ENCODE peak calls at places on chromosomes 12 and 14, in four cellular contexts. D, S, P and T are unnamed samples.

GRCh38 chr12:91813701-91814100 is 331.9 kb downstream of the BTG1 start:
- DNase-seq in D (no peak), P (no peak), S (no peak), T (no peak)

GRCh38 chr12:128968668-128969067 is 115.4 kb downstream of the GLT1D1 start:
- DNase-seq in P (peak), S (no peak), D (no peak), T (no peak)

GRCh38 chr12:125160556-125160955 is 95.3 kb downstream of the AACS start:
- DNase-seq in D (no peak), P (no peak), S (no peak), T (no peak)

GRCh38 chr14:30994681-30995620 is 30.5 kb upstream of the AP4S1 start:
- DNase-seq in D (no peak), P (no peak), S (no peak), T (no peak)

GRCh38 chr12:32161040-32161439 is 54.4 kb downstream of the BICD1 start:
- DNase-seq in P (no peak), S (no peak), D (no peak), T (no peak)

GRCh38 chr12:25377475-25378179 is 126.9 kb upstream of the KRAS start:
- DNase-seq in S (no peak), P (no peak), D (no peak), T (no peak)

GRCh38 chr12:57767317-57767716 is 439 bp upstream of the CYP27B1 start:
- DNase-seq in D (no peak), S (no peak), P (no peak), T (no peak)

GRCh38 chr12:93032748-93033147 is 103.7 kb upstream of the EEA1 start:
- DNase-seq in D (no peak), P (no peak), S (no peak), T (no peak)

GRCh38 chr14:64423987-64424386 is 35.8 kb downstream of the MTHFD1 start:
- DNase-seq in S (no peak), P (no peak), D (no peak), T (no peak)

GRCh38 chr12:124961055-124961454 is 27.9 kb downstream of the DHX37 start:
- DNase-seq in D (no peak), P (no peak), S (no peak), T (no peak)

GRCh38 chr12:6538420-6539275 is 4.3 kb downstream of the GAPDH start:
- DNase-seq in S (no peak), P (peak), D (no peak), T (peak)

GRCh38 chr12:108302471-108303311 is 36.4 kb downstream of the CMKLR1 start:
- DNase-seq in P (no peak), S (no peak), D (no peak), T (peak)

GRCh38 chr14:101123639-101124525 is 220.4 kb upstream of the RTL1 start:
- DNase-seq in S (no peak), D (no peak), P (peak), T (no peak)

GRCh38 chr14:57209561-57209960 is 59.1 kb downstream of the EXOC5 start:
- DNase-seq in S (no peak), P (no peak), D (no peak), T (no peak)

GRCh38 chr14:51527073-51527472 is 124.6 kb upstream of the FRMD6 start:
- DNase-seq in S (no peak), P (no peak), D (no peak), T (no peak)

GRCh38 chr14:98163285-98163741 is 1108.7 kb downstream of the BCL11B start:
- DNase-seq in D (no peak), S (no peak), P (no peak), T (no peak)

GRCh38 chr14:38150075-38150474 is 57.6 kb upstream of the SSTR1 start:
- DNase-seq in D (no peak), P (no peak), S (no peak), T (no peak)

GRCh38 chr12:53674977-53675700 is 744 bp downstream of the ATP5MC2 start:
- DNase-seq in P (no peak), S (no peak), D (no peak), T (no peak)

GRCh38 chr12:121849660-121850059 is 9.0 kb downstream of the HPD start:
- DNase-seq in P (no peak), S (no peak), D (no peak), T (no peak)

GRCh38 chr12:57816855-57817151 is 1.7 kb downstream of the AVIL start:
- DNase-seq in D (no peak), S (no peak), P (no peak), T (no peak)

GRCh38 chr14:32083789-32084188 is 6.7 kb downstream of the ARHGAP5 start:
- DNase-seq in S (no peak), P (no peak), D (no peak), T (no peak)

GRCh38 chr14:43411841-43412240 is 1095.2 kb downstream of the FSCB start:
- DNase-seq in P (no peak), S (no peak), D (no peak), T (no peak)

GRCh38 chr12:62677355-62677754 is 210.7 kb downstream of the MON2 start:
- DNase-seq in D (no peak), P (no peak), S (no peak), T (no peak)

GRCh38 chr12:64352181-64352580 is 38.4 kb downstream of the C12orf56 start:
- DNase-seq in P (no peak), D (no peak), S (no peak), T (no peak)

GRCh38 chr14:67133595-67134441 is 55.4 kb upstream of the GARIN2 start:
- DNase-seq in S (no peak), D (no peak), P (no peak), T (no peak)

GRCh38 chr14:101235042-101235871 is 326.0 kb upstream of the DIO3 start:
- DNase-seq in D (no peak), S (no peak), P (peak), T (peak)

GRCh38 chr12:65248656-65249633 is 29.5 kb upstream of the MSRB3 start:
- DNase-seq in S (no peak), P (no peak), D (no peak), T (no peak)

GRCh38 chr12:1821805-1822204 is 1.4 kb downstream of the LRTM2 start:
- DNase-seq in S (no peak), D (no peak), P (no peak), T (no peak)